ENCODE peak calls at places on chromosomes 11 and 22, in ten cellular contexts. One of them, this sample, is unnamed.

GRCh38 chr11:77200869-77201268 is 72.8 kb downstream of the MYO7A start:
- DNase-seq in left ventricle myocardium inferior: no peak
- DNase-seq in heart right ventricle: no peak
- DNase-seq in breast epithelium: no peak
- DNase-seq in tibial artery: peak; percentile 10
- DNase-seq in H1: no peak
- DNase-seq in uterus: no peak
- DNase-seq in testis: peak; percentile 22
- DNase-seq in sigmoid colon: peak; percentile 47
- DNase-seq in kidney: no peak
- DNase-seq in this sample: peak; percentile 31

GRCh38 chr11:58490827-58491226 is 17.1 kb downstream of the OR5B21 start:
- DNase-seq in left ventricle myocardium inferior: no peak
- DNase-seq in heart right ventricle: no peak
- DNase-seq in breast epithelium: no peak
- DNase-seq in tibial artery: no peak
- DNase-seq in H1: no peak
- DNase-seq in uterus: no peak
- DNase-seq in testis: no peak
- DNase-seq in sigmoid colon: no peak
- DNase-seq in kidney: no peak
- DNase-seq in this sample: no peak

GRCh38 chr11:133900176-133901105 is 55.1 kb upstream of the SPATA19 start:
- DNase-seq in left ventricle myocardium inferior: no peak
- DNase-seq in heart right ventricle: no peak
- DNase-seq in breast epithelium: peak; percentile 10
- DNase-seq in tibial artery: no peak
- DNase-seq in H1: no peak
- DNase-seq in uterus: no peak
- DNase-seq in testis: peak; percentile 6
- DNase-seq in sigmoid colon: peak; percentile 37
- DNase-seq in kidney: no peak
- DNase-seq in this sample: no peak

GRCh38 chr22:23237201-23237798 is 57.0 kb downstream of the BCR start:
- DNase-seq in left ventricle myocardium inferior: peak; percentile 88
- DNase-seq in heart right ventricle: peak; percentile 88
- DNase-seq in breast epithelium: no peak
- DNase-seq in tibial artery: peak; percentile 59
- DNase-seq in H1: no peak
- DNase-seq in uterus: peak; percentile 64
- DNase-seq in testis: peak; percentile 88
- DNase-seq in sigmoid colon: peak; percentile 82
- DNase-seq in kidney: peak; percentile 89
- DNase-seq in this sample: no peak

GRCh38 chr11:67120881-67121710 is 2.0 kb downstream of the KDM2A start:
- DNase-seq in left ventricle myocardium inferior: no peak
- DNase-seq in heart right ventricle: peak; percentile 13
- DNase-seq in breast epithelium: no peak
- DNase-seq in tibial artery: peak; percentile 31
- DNase-seq in H1: no peak
- DNase-seq in uterus: no peak
- DNase-seq in testis: peak; percentile 40
- DNase-seq in sigmoid colon: peak; percentile 70
- DNase-seq in kidney: no peak
- DNase-seq in this sample: no peak

GRCh38 chr11:12675951-12676711 is 1.9 kb downstream of the TEAD1 start:
- DNase-seq in left ventricle myocardium inferior: no peak
- DNase-seq in heart right ventricle: no peak
- DNase-seq in breast epithelium: no peak
- DNase-seq in tibial artery: no peak
- DNase-seq in H1: no peak
- DNase-seq in uterus: no peak
- DNase-seq in testis: peak; percentile 32
- DNase-seq in sigmoid colon: peak; percentile 80
- DNase-seq in kidney: no peak
- DNase-seq in this sample: no peak

GRCh38 chr11:79626135-79626748 is 185.4 kb upstream of the TENM4 start:
- DNase-seq in left ventricle myocardium inferior: no peak
- DNase-seq in heart right ventricle: no peak
- DNase-seq in breast epithelium: no peak
- DNase-seq in tibial artery: no peak
- DNase-seq in H1: no peak
- DNase-seq in uterus: no peak
- DNase-seq in testis: no peak
- DNase-seq in sigmoid colon: no peak
- DNase-seq in kidney: no peak
- DNase-seq in this sample: no peak

GRCh38 chr11:35419713-35420333 is 465 bp upstream of the SLC1A2 start:
- DNase-seq in left ventricle myocardium inferior: peak; percentile 18
- DNase-seq in heart right ventricle: peak; percentile 8
- DNase-seq in breast epithelium: no peak
- DNase-seq in tibial artery: no peak
- DNase-seq in H1: no peak
- DNase-seq in uterus: no peak
- DNase-seq in testis: no peak
- DNase-seq in sigmoid colon: no peak
- DNase-seq in kidney: peak; percentile 69
- DNase-seq in this sample: no peak

GRCh38 chr11:66069715-66070603 is at the start of gene PACS1:
- DNase-seq in left ventricle myocardium inferior: peak; percentile 86
- DNase-seq in heart right ventricle: peak; percentile 87
- DNase-seq in breast epithelium: peak; percentile 52
- DNase-seq in tibial artery: peak; percentile 65
- DNase-seq in H1: peak; percentile 34
- DNase-seq in uterus: peak; percentile 79
- DNase-seq in testis: peak; percentile 84
- DNase-seq in sigmoid colon: peak; percentile 85
- DNase-seq in kidney: peak; percentile 96
- DNase-seq in this sample: peak; percentile 82

GRCh38 chr11:119370486-119371046 is 10.9 kb downstream of the USP2 start:
- DNase-seq in left ventricle myocardium inferior: peak; percentile 68
- DNase-seq in heart right ventricle: peak; percentile 72
- DNase-seq in breast epithelium: no peak
- DNase-seq in tibial artery: no peak
- DNase-seq in H1: no peak
- DNase-seq in uterus: peak; percentile 49
- DNase-seq in testis: no peak
- DNase-seq in sigmoid colon: peak; percentile 57
- DNase-seq in kidney: peak; percentile 86
- DNase-seq in this sample: peak; percentile 87

GRCh38 chr11:119374632-119375394 is 6.7 kb downstream of the USP2 start:
- DNase-seq in left ventricle myocardium inferior: no peak
- DNase-seq in heart right ventricle: no peak
- DNase-seq in breast epithelium: peak; percentile 63
- DNase-seq in tibial artery: no peak
- DNase-seq in H1: no peak
- DNase-seq in uterus: peak; percentile 45
- DNase-seq in testis: no peak
- DNase-seq in sigmoid colon: no peak
- DNase-seq in kidney: peak; percentile 65
- DNase-seq in this sample: no peak

GRCh38 chr11:13009921-13010736 is 1.0 kb downstream of the RASSF10 start:
- DNase-seq in left ventricle myocardium inferior: no peak
- DNase-seq in heart right ventricle: no peak
- DNase-seq in breast epithelium: no peak
- DNase-seq in tibial artery: no peak
- DNase-seq in H1: peak; percentile 17
- DNase-seq in uterus: no peak
- DNase-seq in testis: peak; percentile 34
- DNase-seq in sigmoid colon: no peak
- DNase-seq in kidney: peak; percentile 79
- DNase-seq in this sample: peak; percentile 71

GRCh38 chr22:36280379-36280778 is 27.4 kb downstream of the APOL1 start:
- DNase-seq in left ventricle myocardium inferior: no peak
- DNase-seq in heart right ventricle: no peak
- DNase-seq in breast epithelium: no peak
- DNase-seq in tibial artery: no peak
- DNase-seq in H1: no peak
- DNase-seq in uterus: no peak
- DNase-seq in testis: no peak
- DNase-seq in sigmoid colon: peak; percentile 83
- DNase-seq in kidney: no peak
- DNase-seq in this sample: no peak

GRCh38 chr11:113474362-113475159 is 637 bp downstream of the DRD2 start:
- DNase-seq in left ventricle myocardium inferior: peak; percentile 69
- DNase-seq in heart right ventricle: peak; percentile 84
- DNase-seq in breast epithelium: peak; percentile 58
- DNase-seq in tibial artery: peak; percentile 51
- DNase-seq in H1: peak; percentile 79
- DNase-seq in uterus: peak; percentile 71
- DNase-seq in testis: peak; percentile 81
- DNase-seq in sigmoid colon: no peak
- DNase-seq in kidney: peak; percentile 89
- DNase-seq in this sample: peak; percentile 63

DNA sequence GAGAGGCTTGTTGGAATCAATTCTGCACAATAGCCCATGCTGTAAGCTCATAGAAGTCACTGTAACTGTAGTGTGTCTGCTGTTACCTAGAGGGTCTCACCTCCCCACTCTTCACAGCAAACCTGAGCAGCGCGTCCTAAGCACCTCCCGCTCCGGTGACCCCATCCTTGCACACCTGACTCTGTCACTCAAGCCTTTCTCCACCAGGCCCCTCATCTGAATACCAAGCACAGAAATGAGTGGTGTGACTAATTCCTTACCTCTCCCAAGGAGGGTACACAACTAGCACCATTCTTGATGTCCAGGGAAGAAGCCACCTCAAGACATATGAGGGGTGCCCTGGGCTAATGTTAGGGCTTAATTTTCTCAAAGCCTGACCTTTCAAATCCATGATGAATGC is 13.3 kb downstream of the SERPIND1 start:
- DNase-seq in left ventricle myocardium inferior: no peak
- DNase-seq in heart right ventricle: no peak
- DNase-seq in breast epithelium: no peak
- DNase-seq in tibial artery: no peak
- DNase-seq in H1: no peak
- DNase-seq in uterus: no peak
- DNase-seq in testis: no peak
- DNase-seq in sigmoid colon: no peak
- DNase-seq in kidney: no peak
- DNase-seq in this sample: no peak
- H3K4me1 ChIP-seq in left ventricle myocardium inferior: peaks cover 28% of the 10 kb centered on the region
- H3K4me1 ChIP-seq in heart right ventricle: peaks cover 12% of the 10 kb centered on the region
- H3K4me1 ChIP-seq in breast epithelium: no peaks in the 10 kb centered on the region
- H3K4me1 ChIP-seq in tibial artery: no peaks in the 10 kb centered on the region
- H3K4me1 ChIP-seq in H1: peaks cover 5% of the 10 kb centered on the region
- H3K4me1 ChIP-seq in uterus: no peaks in the 10 kb centered on the region
- H3K4me1 ChIP-seq in testis: peaks cover 6% of the 10 kb centered on the region
- H3K4me1 ChIP-seq in sigmoid colon: no peaks in the 10 kb centered on the region
- H3K4me1 ChIP-seq in kidney: no peaks in the 10 kb centered on the region
- H3K4me1 ChIP-seq in this sample: peaks cover 73% of the 10 kb centered on the region

DNA sequence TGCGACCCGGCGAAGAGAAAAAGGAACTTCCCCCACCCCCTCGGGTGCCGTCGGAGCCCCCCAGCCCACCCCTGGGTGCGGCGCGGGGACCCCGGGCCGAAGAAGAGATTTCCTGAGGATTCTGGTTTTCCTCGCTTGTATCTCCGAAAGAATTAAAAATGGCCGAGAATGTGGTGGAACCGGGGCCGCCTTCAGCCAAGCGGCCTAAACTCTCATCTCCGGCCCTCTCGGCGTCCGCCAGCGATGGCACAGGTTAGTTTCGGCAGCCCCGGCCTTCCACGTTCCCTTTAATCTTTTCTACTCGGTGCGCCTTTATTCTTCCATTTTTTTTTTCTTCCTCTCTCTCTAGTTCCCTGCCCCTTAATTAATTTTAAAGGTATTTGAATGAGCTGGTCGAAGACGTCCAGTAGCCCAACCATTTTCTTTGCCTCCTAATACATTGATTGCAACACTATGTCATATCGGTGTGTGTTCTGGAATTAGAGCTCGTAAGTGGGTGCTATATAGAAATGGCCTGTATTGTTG is 517 bp downstream of the EP300 start:
- DNase-seq in left ventricle myocardium inferior: no peak
- DNase-seq in heart right ventricle: no peak
- DNase-seq in breast epithelium: no peak
- DNase-seq in tibial artery: no peak
- DNase-seq in H1: no peak
- DNase-seq in uterus: no peak
- DNase-seq in testis: peak; percentile 44
- DNase-seq in sigmoid colon: no peak
- DNase-seq in kidney: no peak
- DNase-seq in this sample: peak; percentile 47
- TF ChIP-seq CTCF in left ventricle myocardium inferior: no peak
- TF ChIP-seq CTCF in heart right ventricle: no peak
- TF ChIP-seq CTCF in breast epithelium: no peak
- TF ChIP-seq CTCF in tibial artery: no peak
- TF ChIP-seq CTCF in H1: no peak
- TF ChIP-seq CTCF in uterus: no peak
- TF ChIP-seq CTCF in testis: no peak
- TF ChIP-seq CTCF in sigmoid colon: no peak
- TF ChIP-seq CTCF in kidney: no peak
- TF ChIP-seq CTCF in this sample: no peak

DNA sequence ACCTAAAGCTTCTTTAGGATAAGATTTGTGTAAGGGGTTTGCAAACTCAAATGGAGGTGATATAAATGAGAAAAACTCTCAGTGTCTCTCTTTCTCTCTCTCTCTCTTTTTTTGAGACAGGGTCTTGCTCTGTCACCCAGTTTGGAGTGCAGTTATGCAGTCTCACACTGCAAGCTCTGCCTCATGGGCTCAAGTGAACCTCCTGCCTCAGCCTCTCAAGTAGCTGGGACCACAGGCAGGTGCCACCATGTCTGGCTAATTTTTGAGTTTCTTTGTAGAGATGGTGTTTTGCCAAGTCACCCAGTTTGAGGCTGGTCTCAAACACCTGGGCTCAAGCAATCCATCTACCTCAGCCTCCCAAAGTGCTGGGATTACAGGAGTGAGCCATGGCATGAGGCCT is 2.9 kb downstream of the BIRC3 start:
- DNase-seq in left ventricle myocardium inferior: no peak
- DNase-seq in heart right ventricle: no peak
- DNase-seq in breast epithelium: no peak
- DNase-seq in tibial artery: no peak
- DNase-seq in H1: no peak
- DNase-seq in uterus: no peak
- DNase-seq in testis: no peak
- DNase-seq in sigmoid colon: no peak
- DNase-seq in kidney: no peak
- DNase-seq in this sample: no peak
- H3K4me1 ChIP-seq in left ventricle myocardium inferior: peaks cover 34% of the 10 kb centered on the region
- H3K4me1 ChIP-seq in heart right ventricle: peaks cover 17% of the 10 kb centered on the region
- H3K4me1 ChIP-seq in breast epithelium: no peaks in the 10 kb centered on the region
- H3K4me1 ChIP-seq in tibial artery: no peaks in the 10 kb centered on the region
- H3K4me1 ChIP-seq in H1: no peaks in the 10 kb centered on the region
- H3K4me1 ChIP-seq in uterus: no peaks in the 10 kb centered on the region
- H3K4me1 ChIP-seq in testis: no peaks in the 10 kb centered on the region
- H3K4me1 ChIP-seq in sigmoid colon: peaks cover 23% of the 10 kb centered on the region
- H3K4me1 ChIP-seq in kidney: peaks cover 2% of the 10 kb centered on the region
- H3K4me1 ChIP-seq in this sample: no peaks in the 10 kb centered on the region

DNA sequence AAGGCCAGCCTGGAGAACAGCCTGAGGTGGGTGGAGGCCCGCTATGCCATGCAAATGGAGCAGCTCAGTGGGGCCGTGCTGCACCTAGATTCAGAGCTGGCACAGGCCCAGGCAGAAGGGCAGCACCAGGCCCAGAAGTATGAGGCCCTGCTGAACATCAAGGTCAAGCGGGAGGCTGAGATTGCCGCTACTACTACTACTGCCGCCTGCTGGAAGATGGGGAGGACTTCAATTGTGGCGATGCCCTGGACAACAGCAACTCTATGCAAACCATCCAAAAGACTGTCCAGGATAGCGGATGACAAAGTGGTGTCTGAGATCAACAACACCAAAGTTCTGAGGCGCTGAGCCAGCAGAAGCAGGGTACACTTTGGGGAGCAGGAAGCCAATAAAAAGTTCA is 3.1 kb upstream of the TMEM218 start:
- DNase-seq in left ventricle myocardium inferior: no peak
- DNase-seq in heart right ventricle: no peak
- DNase-seq in breast epithelium: no peak
- DNase-seq in tibial artery: no peak
- DNase-seq in H1: no peak
- DNase-seq in uterus: no peak
- DNase-seq in testis: no peak
- DNase-seq in sigmoid colon: no peak
- DNase-seq in kidney: no peak
- DNase-seq in this sample: no peak
- TF ChIP-seq CTCF in left ventricle myocardium inferior: no peak
- TF ChIP-seq CTCF in heart right ventricle: no peak
- TF ChIP-seq CTCF in breast epithelium: no peak
- TF ChIP-seq CTCF in tibial artery: no peak
- TF ChIP-seq CTCF in H1: peak; percentile 81
- TF ChIP-seq CTCF in uterus: no peak
- TF ChIP-seq CTCF in testis: no peak
- TF ChIP-seq CTCF in sigmoid colon: no peak
- TF ChIP-seq CTCF in kidney: no peak
- TF ChIP-seq CTCF in this sample: no peak